ENCODE peak calls at places on chromosomes 4 and X, in eight cellular contexts. Y is tibial artery; F is T1000; A is HS-5; C is Kasumi-1; P is AG04450; E is stimulated activated CD8-positive, alpha-beta memory T cell treated with anti-CD3 and anti-CD28 coated beads, Interleukin-2, amount 100 ng/mL, for 48 hours; Q is NCI-H2081. J is an unnamed sample.
A peak's percentile ranks its signal among the peaks of the same experiment; 100 is the strongest.

GRCh38 chr4:185307136-185307950 is 88.4 kb downstream of the LRP2BP start:
- DNase-seq in Q (peak; percentile 20), E (no peak), F (no peak), P (no peak), C (peak; percentile 7), Y (no peak), A (no peak), J (no peak)

GRCh38 chr4:61572160-61572559 is 372.0 kb downstream of the ADGRL3 start:
- DNase-seq in E (no peak), C (peak; percentile 63), F (no peak), Y (no peak), P (no peak), Q (no peak), A (peak; percentile 13), J (no peak)

GRCh38 chr4:8393593-8394038 is 46.9 kb downstream of the ACOX3 start:
- DNase-seq in Y (peak; percentile 84), E (no peak), A (peak; percentile 97), P (peak; percentile 90), C (no peak), Q (no peak), F (peak; percentile 80), J (peak; percentile 77)

GRCh38 chrX:154486052-154486395 is 391 bp downstream of the UBL4A start:
- DNase-seq in E (no peak), A (no peak), P (no peak), C (no peak), Q (no peak), Y (no peak), F (no peak), J (no peak)

GRCh38 chr4:171812377-171813194 is 618 bp upstream of the GALNTL6 start:
- DNase-seq in Y (no peak), C (peak; percentile 29), Q (peak; percentile 31), E (no peak), P (no peak), F (peak; percentile 29), A (no peak), J (no peak)

GRCh38 chr4:123244233-123244632 is 152.4 kb upstream of the SPRY1 start:
- DNase-seq in A (no peak), P (no peak), E (no peak), F (no peak), Q (no peak), Y (no peak), C (no peak), J (no peak)

GRCh38 chr4:3661989-3662388 is 104.2 kb upstream of the ADRA2C start:
- DNase-seq in C (no peak), Q (no peak), E (no peak), Y (no peak), F (no peak), A (no peak), P (no peak), J (no peak)

GRCh38 chrX:17007134-17007768 is 60.8 kb downstream of the REPS2 start:
- DNase-seq in E (no peak), P (no peak), Y (no peak), F (no peak), C (peak; percentile 38), A (no peak), Q (no peak), J (no peak)

GRCh38 chr4:8391972-8392371 is 48.6 kb downstream of the ACOX3 start:
- DNase-seq in F (no peak), C (peak; percentile 5), Y (no peak), Q (peak; percentile 50), P (peak; percentile 72), E (no peak), A (peak; percentile 41), J (no peak)

GRCh38 chr4:104592894-104593470 is 98.3 kb upstream of the CXXC4 start:
- DNase-seq in Y (no peak), F (no peak), A (no peak), P (no peak), C (no peak), Q (peak; percentile 7), E (no peak), J (no peak)

GRCh38 chr4:103370336-103370735 is 172.2 kb upstream of the CENPE start:
- DNase-seq in E (no peak), C (no peak), F (no peak), Q (no peak), A (no peak), P (no peak), Y (no peak), J (no peak)

GRCh38 chrX:154991039-154991438 is 31.5 kb downstream of the F8 start:
- DNase-seq in A (no peak), Q (no peak), E (no peak), F (no peak), Y (no peak), C (no peak), P (no peak), J (no peak)

GRCh38 chr4:16161866-16162408 is 64.3 kb downstream of the TAPT1 start:
- DNase-seq in C (no peak), F (no peak), A (no peak), Q (no peak), Y (no peak), E (no peak), P (no peak), J (no peak)

GRCh38 chrX:150983526-150984163 is 510 bp downstream of the HMGB3 start:
- DNase-seq in F (no peak), A (no peak), Y (no peak), Q (no peak), P (no peak), E (no peak), C (no peak), J (no peak)

J was measured in AG04449.